ENCODE peak calls at places on chromosomes 12 and 14, in four cellular contexts. One of them, this sample, is unnamed.

GRCh38 chr12:121279507-121279915 is 17.0 kb downstream of the CAMKK2 start:
- DNase-seq in substantia nigra: peak; percentile 40
- DNase-seq in fibroblast of pulmonary artery: peak; percentile 57
- DNase-seq in NCI-H1092: no peak
- DNase-seq in this sample: peak; percentile 61

GRCh38 chr14:100543471-100544455 is 43.5 kb downstream of the BEGAIN start:
- DNase-seq in substantia nigra: no peak
- DNase-seq in fibroblast of pulmonary artery: no peak
- DNase-seq in NCI-H1092: no peak
- DNase-seq in this sample: no peak

GRCh38 chr14:38279556-38279955 is 23.7 kb upstream of the CLEC14A start:
- DNase-seq in substantia nigra: no peak
- DNase-seq in fibroblast of pulmonary artery: no peak
- DNase-seq in NCI-H1092: no peak
- DNase-seq in this sample: no peak

GRCh38 chr12:49903700-49904423 is at the start of gene FAIM2:
- DNase-seq in substantia nigra: peak; percentile 97
- DNase-seq in fibroblast of pulmonary artery: peak; percentile 85
- DNase-seq in NCI-H1092: peak; percentile 8
- DNase-seq in this sample: no peak

GRCh38 chr14:36268957-36269734 is 51.3 kb downstream of the MBIP start:
- DNase-seq in substantia nigra: no peak
- DNase-seq in fibroblast of pulmonary artery: no peak
- DNase-seq in NCI-H1092: peak; percentile 93
- DNase-seq in this sample: no peak

GRCh38 chr12:52907092-52907810 is 2.4 kb upstream of the KRT8 start:
- DNase-seq in substantia nigra: no peak
- DNase-seq in fibroblast of pulmonary artery: peak; percentile 62
- DNase-seq in NCI-H1092: peak; percentile 43
- DNase-seq in this sample: peak; percentile 25

GRCh38 chr12:64392221-64392620 is 1.7 kb upstream of the C12orf56 start:
- DNase-seq in substantia nigra: no peak
- DNase-seq in fibroblast of pulmonary artery: peak; percentile 74
- DNase-seq in NCI-H1092: no peak
- DNase-seq in this sample: peak; percentile 59

GRCh38 chr12:77047341-77048202 is 17.8 kb downstream of the E2F7 start:
- DNase-seq in substantia nigra: no peak
- DNase-seq in fibroblast of pulmonary artery: no peak
- DNase-seq in NCI-H1092: no peak
- DNase-seq in this sample: no peak

GRCh38 chr14:104253223-104253822 is 114.9 kb downstream of the KIF26A start:
- DNase-seq in substantia nigra: no peak
- DNase-seq in fibroblast of pulmonary artery: no peak
- DNase-seq in NCI-H1092: no peak
- DNase-seq in this sample: no peak

GRCh38 chr14:101713641-101714349 is 47.7 kb upstream of the PPP2R5C start:
- DNase-seq in substantia nigra: no peak
- DNase-seq in fibroblast of pulmonary artery: no peak
- DNase-seq in NCI-H1092: no peak
- DNase-seq in this sample: no peak

GRCh38 chr12:28759334-28759733 is 389.7 kb upstream of the FAR2 start:
- DNase-seq in substantia nigra: no peak
- DNase-seq in fibroblast of pulmonary artery: peak; percentile 17
- DNase-seq in NCI-H1092: no peak
- DNase-seq in this sample: no peak

GRCh38 chr14:55701638-55702037 is 121.6 kb downstream of the KTN1 start:
- DNase-seq in substantia nigra: no peak
- DNase-seq in fibroblast of pulmonary artery: peak; percentile 16
- DNase-seq in NCI-H1092: no peak
- DNase-seq in this sample: no peak

GRCh38 chr14:70821916-70822705 is 12.8 kb upstream of the MAP3K9 start:
- DNase-seq in substantia nigra: no peak
- DNase-seq in fibroblast of pulmonary artery: peak; percentile 47
- DNase-seq in NCI-H1092: peak; percentile 22
- DNase-seq in this sample: peak; percentile 15

GRCh38 chr12:110373962-110374611 is 29.4 kb downstream of the ANAPC7 start:
- DNase-seq in substantia nigra: no peak
- DNase-seq in fibroblast of pulmonary artery: no peak
- DNase-seq in NCI-H1092: no peak
- DNase-seq in this sample: no peak

GRCh38 chr12:45543887-45544286 is 185.6 kb upstream of the ARID2 start:
- DNase-seq in substantia nigra: peak; percentile 8
- DNase-seq in fibroblast of pulmonary artery: peak; percentile 91
- DNase-seq in NCI-H1092: peak; percentile 87
- DNase-seq in this sample: peak; percentile 79

GRCh38 chr12:51020448-51021182 is 5.6 kb downstream of the SLC11A2 start:
- DNase-seq in substantia nigra: no peak
- DNase-seq in fibroblast of pulmonary artery: no peak
- DNase-seq in NCI-H1092: no peak
- DNase-seq in this sample: no peak

This sample was measured in endothelial cell of umbilical vein.